ENCODE peak calls at places on chromosomes 4 and X, in four cellular contexts. Y, W, B and A are unnamed samples.

GRCh38 chr4:110484767-110485166 is 8.8 kb downstream of the ENPEP start:
- DNase-seq in Y (no peak), W (no peak), B (no peak), A (no peak)

GRCh38 chrX:140661657-140662056 is 47.9 kb upstream of the LINC00632 start:
- DNase-seq in Y (no peak), W (no peak), B (no peak), A (no peak)

GRCh38 chrX:132127748-132128147 is at the start of gene FRMD7:
- DNase-seq in Y (no peak), W (no peak), B (no peak), A (no peak)

GRCh38 chr4:114435118-114435517 is 163.5 kb upstream of the UGT8 start:
- DNase-seq in Y (no peak), W (no peak), B (no peak), A (no peak)

GRCh38 chrX:84187501-84188319 is at the start of gene RPS6KA6:
- DNase-seq in Y (peak), W (peak), B (peak), A (no peak)

GRCh38 chrX:31506360-31506759 is 434.5 kb upstream of the FTHL17 start:
- DNase-seq in Y (no peak), W (no peak), B (no peak), A (no peak)

GRCh38 chrX:67721321-67721720 is 177.5 kb downstream of the AR start:
- DNase-seq in Y (no peak), W (no peak), B (no peak), A (no peak)

GRCh38 chr4:121769341-121769740 is 4.4 kb upstream of the SMIM43 start:
- DNase-seq in Y (no peak), W (no peak), B (no peak), A (no peak)

GRCh38 chr4:4542824-4543485 is 1.1 kb upstream of the STX18 start:
- DNase-seq in Y (peak), W (no peak), B (no peak), A (no peak)

GRCh38 chr4:15682340-15682725 is 706 bp downstream of the FAM200B start:
- DNase-seq in Y (no peak), W (no peak), B (no peak), A (no peak)

GRCh38 chr4:39446842-39447573 is 11.7 kb downstream of the RPL9 start:
- DNase-seq in Y (peak), W (peak), B (peak), A (peak)

GRCh38 chr4:107734120-107734519 is 14.1 kb upstream of the PAPSS1 start:
- DNase-seq in Y (peak), W (no peak), B (no peak), A (no peak)

GRCh38 chr4:69038582-69038981 is 57.7 kb upstream of the UGT2B7 start:
- DNase-seq in Y (peak), W (no peak), B (no peak), A (no peak)

GRCh38 chr4:13920901-13921300 is 293.4 kb upstream of the BOD1L1 start:
- DNase-seq in Y (peak), W (no peak), B (peak), A (peak)

GRCh38 chr4:153084249-153084648 is 120.0 kb upstream of the TRIM2 start:
- DNase-seq in Y (no peak), W (no peak), B (no peak), A (no peak)

GRCh38 chrX:32483534-32484136 is 727.7 kb downstream of the DMD start:
- DNase-seq in Y (no peak), W (no peak), B (no peak), A (no peak)

GRCh38 chrX:45070116-45071007 is 130.3 kb downstream of the DIPK2B start:
- DNase-seq in Y (peak), W (no peak), B (no peak), A (no peak)

GRCh38 chr4:2302387-2303119 is 40.6 kb upstream of the MXD4 start:
- DNase-seq in Y (no peak), W (no peak), B (no peak), A (no peak)

GRCh38 chr4:6640292-6641163 is at the start of gene MRFAP1:
- DNase-seq in Y (peak), W (peak), B (peak), A (peak)

GRCh38 chr4:8114456-8115202 is 44.0 kb downstream of the ABLIM2 start:
- DNase-seq in Y (peak), W (no peak), B (peak), A (no peak)

GRCh38 chr4:52869196-52869595 is 7.1 kb downstream of the RASL11B start:
- DNase-seq in Y (no peak), W (no peak), B (peak), A (peak)

GRCh38 chr4:98919996-98920395 is 8.9 kb downstream of the EIF4E start:
- DNase-seq in Y (no peak), W (no peak), B (no peak), A (no peak)

GRCh38 chr4:33171873-33172550 is 2451.8 kb downstream of the PCDH7 start:
- DNase-seq in Y (no peak), W (no peak), B (no peak), A (no peak)

GRCh38 chr4:70855464-70855863 is 15.8 kb upstream of the GRSF1 start:
- DNase-seq in Y (no peak), W (no peak), B (no peak), A (no peak)

GRCh38 chr4:124631760-124632159 is 80.8 kb downstream of the ANKRD50 start:
- DNase-seq in Y (peak), W (no peak), B (peak), A (no peak)

GRCh38 chr4:81031389-81032173 is 1.1 kb downstream of the BMP3 start:
- DNase-seq in Y (no peak), W (peak), B (no peak), A (no peak)

GRCh38 chr4:40995850-40996249 is 218.5 kb downstream of the APBB2 start:
- DNase-seq in Y (no peak), W (no peak), B (no peak), A (no peak)

GRCh38 chr4:107114059-107114458 is 77.9 kb upstream of the DKK2 start:
- DNase-seq in Y (no peak), W (no peak), B (no peak), A (no peak)

GRCh38 chr4:128068927-128069326 is 7.8 kb downstream of the LARP1B start:
- DNase-seq in Y (peak), W (no peak), B (no peak), A (no peak)